ENCODE peak calls at places on chromosomes 16 and 17, in nine cellular contexts. Q is AG04450, N is tibial artery, J is H9, X is HCT116, E is IMR-90, Z is heart right ventricle, Y is stomach, O is cardiac muscle cell. H is an unnamed sample.

GRCh38 chr17:77610980-77611641 is 347.4 kb upstream of the TNRC6C start:
- DNase-seq in Q (no peak), N (no peak), J (no peak), X (no peak), E (no peak), Z (no peak), Y (no peak), O (no peak), H (no peak)

GRCh38 chr17:59811209-59811608 is 81.5 kb downstream of the TUBD1 start:
- DNase-seq in Q (no peak), N (no peak), J (no peak), X (no peak), E (no peak), Z (no peak), Y (no peak), O (no peak), H (no peak)

GRCh38 chr16:83859265-83859664 is 39.6 kb upstream of the MLYCD start:
- DNase-seq in Q (no peak), N (no peak), J (no peak), X (no peak), E (no peak), Z (no peak), Y (no peak), O (no peak), H (no peak)

GRCh38 chr17:80173916-80174315 is 4.1 kb downstream of the CARD14 start:
- DNase-seq in Q (no peak), N (no peak), J (no peak), X (no peak), E (no peak), Z (no peak), Y (no peak), O (no peak), H (no peak)

GRCh38 chr17:47763913-47764582 is 31.0 kb downstream of the TBX21 start:
- DNase-seq in Q (no peak), N (no peak), J (no peak), X (no peak), E (peak), Z (no peak), Y (no peak), O (no peak), H (no peak)

GRCh38 chr17:2442166-2442565 is 41.3 kb upstream of the MNT start:
- DNase-seq in Q (no peak), N (no peak), J (no peak), X (no peak), E (peak), Z (no peak), Y (no peak), O (no peak), H (no peak)

GRCh38 chr16:17369441-17369951 is 101.3 kb downstream of the XYLT1 start:
- DNase-seq in Q (no peak), N (peak), J (no peak), X (no peak), E (no peak), Z (peak), Y (peak), O (peak), H (peak)

GRCh38 chr17:55705847-55706246 is 16.8 kb downstream of the TMEM100 start:
- DNase-seq in Q (no peak), N (no peak), J (no peak), X (no peak), E (no peak), Z (no peak), Y (no peak), O (no peak), H (no peak)

GRCh38 chr16:11672206-11673090 is 4.2 kb downstream of the SNN start:
- DNase-seq in Q (no peak), N (no peak), J (no peak), X (no peak), E (no peak), Z (peak), Y (no peak), O (no peak), H (no peak)

GRCh38 chr17:245020-245419 is 63.6 kb upstream of the DOC2B start:
- DNase-seq in Q (no peak), N (no peak), J (no peak), X (no peak), E (no peak), Z (no peak), Y (no peak), O (no peak), H (no peak)

GRCh38 chr17:144936-145670 is 7.7 kb downstream of the SCGB1C2 start:
- DNase-seq in Q (no peak), N (peak), J (no peak), X (no peak), E (no peak), Z (peak), Y (peak), O (no peak), H (no peak)

GRCh38 chr17:76036497-76037380 is 9.6 kb upstream of the EVPL start:
- DNase-seq in Q (no peak), N (no peak), J (no peak), X (no peak), E (peak), Z (no peak), Y (no peak), O (no peak), H (no peak)

GRCh38 chr16:24189941-24190340 is 66.2 kb upstream of the CACNG3 start:
- DNase-seq in Q (no peak), N (no peak), J (no peak), X (no peak), E (no peak), Z (no peak), Y (no peak), O (no peak), H (no peak)

GRCh38 chr17:59829217-59830006 is 63.3 kb downstream of the TUBD1 start:
- DNase-seq in Q (peak), N (no peak), J (no peak), X (peak), E (peak), Z (peak), Y (no peak), O (peak), H (no peak)

GRCh38 chr16:81431554-81432353 is 12.9 kb upstream of the CMIP start:
- DNase-seq in Q (peak), N (no peak), J (no peak), X (no peak), E (peak), Z (no peak), Y (no peak), O (peak), H (no peak)

GRCh38 chr17:66165537-66166123 is 26.3 kb downstream of the CEP112 start:
- DNase-seq in Q (peak), N (no peak), J (no peak), X (peak), E (peak), Z (no peak), Y (no peak), O (peak), H (no peak)

GRCh38 chr17:47201168-47201567 is 8.0 kb upstream of the MYL4 start:
- DNase-seq in Q (no peak), N (no peak), J (no peak), X (no peak), E (no peak), Z (no peak), Y (no peak), O (no peak), H (no peak)

GRCh38 chr17:48510381-48510760 is 20.4 kb downstream of the HOXB1 start:
- DNase-seq in Q (no peak), N (no peak), J (no peak), X (no peak), E (no peak), Z (no peak), Y (no peak), O (no peak), H (no peak)

GRCh38 chr16:57498031-57498430 is 11.7 kb upstream of the DOK4 start:
- DNase-seq in Q (no peak), N (no peak), J (no peak), X (no peak), E (no peak), Z (no peak), Y (no peak), O (no peak), H (no peak)

GRCh38 chr17:77424585-77425344 is 284.0 kb downstream of the SEC14L1 start:
- DNase-seq in Q (peak), N (peak), J (no peak), X (no peak), E (peak), Z (peak), Y (peak), O (peak), H (no peak)

GRCh38 chr16:24279982-24280381 is 23.8 kb downstream of the CACNG3 start:
- DNase-seq in Q (no peak), N (no peak), J (no peak), X (no peak), E (no peak), Z (no peak), Y (no peak), O (no peak), H (no peak)

GRCh38 chr17:7634384-7634783 is 4.4 kb downstream of the SHBG start:
- DNase-seq in Q (no peak), N (no peak), J (peak), X (no peak), E (peak), Z (peak), Y (no peak), O (peak), H (no peak)

DNA sequence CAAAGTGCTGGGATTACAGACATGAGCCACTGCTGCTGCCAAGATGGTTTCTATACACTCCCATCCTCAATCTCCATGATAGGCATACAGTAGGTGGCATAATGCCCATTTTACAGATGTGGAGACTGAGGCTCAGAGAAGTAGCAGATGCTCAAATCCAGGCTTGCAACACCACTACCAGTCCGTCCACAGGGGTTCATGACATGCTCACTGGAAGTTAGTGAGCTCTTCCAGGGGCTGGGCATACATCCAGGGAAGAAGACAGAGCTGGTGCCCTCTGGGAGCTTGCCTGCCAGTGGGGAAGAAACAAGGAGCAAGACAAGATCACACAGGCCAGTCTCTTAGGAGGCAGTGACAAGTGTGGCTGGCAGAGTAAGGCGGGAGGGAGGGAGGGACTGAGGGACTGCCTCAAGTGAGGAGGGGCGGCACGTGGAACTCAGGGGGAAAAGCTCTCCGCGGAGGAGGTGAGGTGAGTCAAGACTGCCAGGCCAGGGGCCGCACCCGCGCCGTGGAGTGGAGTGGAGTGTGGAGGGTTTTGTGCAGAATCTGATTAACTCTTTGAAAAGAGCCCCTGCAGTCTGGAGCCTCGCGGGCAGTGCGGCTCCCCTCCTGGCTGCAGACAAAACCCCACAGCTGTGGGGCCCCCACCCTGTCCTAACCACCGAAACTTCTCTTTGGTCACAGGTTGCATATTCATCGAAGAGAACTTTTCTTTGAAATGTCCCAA is 27.9 kb downstream of the SREBF1 start:
- DNase-seq in Q (no peak), N (no peak), J (no peak), X (no peak), E (peak), Z (no peak), Y (no peak), O (peak), H (no peak)
- TF ChIP-seq CTCF in Q (no peak), N (no peak), J (no peak), X (no peak), E (no peak), Z (no peak), Y (no peak), O (no peak), H (no peak)

GRCh38 chr17:38427160-38427949 is 909 bp upstream of the ARHGAP23 start:
- DNase-seq in Q (no peak), N (no peak), J (no peak), X (no peak), E (no peak), Z (no peak), Y (no peak), O (no peak), H (no peak)

GRCh38 chr17:38425048-38425447 is 3.2 kb upstream of the ARHGAP23 start:
- DNase-seq in Q (no peak), N (no peak), J (peak), X (no peak), E (no peak), Z (no peak), Y (no peak), O (no peak), H (no peak)

GRCh38 chr17:38428150-38428642 is at the start of gene ARHGAP23:
- DNase-seq in Q (peak), N (peak), J (peak), X (no peak), E (peak), Z (peak), Y (peak), O (peak), H (no peak)

GRCh38 chr17:38425744-38426143 is 2.5 kb upstream of the ARHGAP23 start:
- DNase-seq in Q (no peak), N (no peak), J (peak), X (no peak), E (no peak), Z (peak), Y (no peak), O (peak), H (no peak)

DNA sequence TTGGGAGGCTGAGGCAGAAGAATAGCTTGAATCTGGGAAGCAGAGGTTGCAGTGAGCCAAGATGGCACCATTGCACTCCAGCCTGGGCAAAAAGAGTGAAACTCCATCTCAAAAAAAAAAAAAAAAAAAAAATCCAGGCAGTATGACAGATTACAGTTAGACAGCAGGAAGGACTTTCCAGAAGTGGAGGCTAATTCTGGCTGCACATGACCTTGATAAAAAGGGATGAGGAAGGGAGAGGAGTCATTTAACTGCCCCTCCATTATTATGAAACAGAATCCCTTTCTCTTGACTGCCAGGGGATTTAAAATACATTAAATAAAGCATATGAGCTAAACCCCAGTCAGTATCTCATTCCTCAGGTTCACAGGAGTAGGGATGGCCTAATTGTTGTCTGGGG is 1.8 kb upstream of the ARHGAP23 start:
- DNase-seq in Q (no peak), N (no peak), J (no peak), X (no peak), E (no peak), Z (no peak), Y (no peak), O (no peak), H (no peak)
- H3K27ac ChIP-seq in Q (no peak), N (peak), J (no peak), X (no peak), E (no peak), Z (peak), Y (no peak), O (no peak), H (no peak)

GRCh38 chr17:61397086-61397842 is 2.4 kb upstream of the TBX2 start:
- DNase-seq in Q (no peak), N (peak), J (peak), X (no peak), E (peak), Z (no peak), Y (no peak), O (peak), H (no peak)
- TF ChIP-seq CTCF in Q (peak), N (no peak), J (no peak), X (no peak), E (peak), Z (no peak), Y (no peak), O (peak), H (no peak)

GRCh38 chr16:29673501-29673900 is 5.5 kb upstream of the QPRT start:
- DNase-seq in Q (no peak), N (no peak), J (no peak), X (no peak), E (no peak), Z (no peak), Y (no peak), O (no peak), H (no peak)
- H3K27ac ChIP-seq in Q (no peak), N (no peak), J (no peak), X (no peak), E (no peak), Z (no peak), Y (no peak), O (no peak), H (no peak)

GRCh38 chr17:51709867-51710266 is 448.6 kb downstream of the CA10 start:
- DNase-seq in Q (no peak), N (no peak), J (no peak), X (no peak), E (no peak), Z (no peak), Y (no peak), O (no peak), H (no peak)

GRCh38 chr17:51706098-51706497 is 445.8 kb downstream of the UTP18 start:
- DNase-seq in Q (no peak), N (no peak), J (no peak), X (no peak), E (no peak), Z (no peak), Y (no peak), O (no peak), H (no peak)

GRCh38 chr17:51710289-51710979 is 448.1 kb downstream of the CA10 start:
- DNase-seq in Q (no peak), N (no peak), J (no peak), X (no peak), E (no peak), Z (no peak), Y (no peak), O (no peak), H (no peak)

GRCh38 chr17:51707216-51707615 is 446.9 kb downstream of the UTP18 start:
- DNase-seq in Q (no peak), N (no peak), J (no peak), X (no peak), E (no peak), Z (no peak), Y (no peak), O (no peak), H (no peak)

GRCh38 chr17:51711581-51711980 is 446.9 kb downstream of the CA10 start:
- DNase-seq in Q (no peak), N (no peak), J (peak), X (no peak), E (no peak), Z (no peak), Y (no peak), O (no peak), H (no peak)
- TF ChIP-seq CTCF in Q (no peak), N (no peak), J (peak), X (no peak), E (no peak), Z (no peak), Y (no peak), O (no peak), H (no peak)

DNA sequence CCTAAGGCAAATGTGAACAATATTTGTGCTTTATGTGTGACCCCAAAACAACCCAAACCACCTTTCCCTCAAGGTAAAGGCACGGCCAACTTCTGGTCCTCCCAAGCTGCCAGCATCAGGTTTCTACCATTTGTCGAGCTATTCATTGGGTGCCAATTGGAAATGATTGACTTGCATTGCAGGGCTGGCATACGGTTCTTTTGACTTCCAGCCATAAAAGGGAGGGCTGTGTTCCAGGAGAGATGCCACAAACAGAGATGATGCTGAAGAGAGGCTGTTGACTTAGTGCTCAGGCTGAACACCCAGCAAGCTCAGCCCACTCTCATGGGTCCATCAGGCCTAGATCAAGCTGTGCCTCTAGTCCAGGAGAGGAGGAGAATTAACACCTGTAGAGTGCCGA is 252.4 kb downstream of the GRIN2A start:
- DNase-seq in Q (no peak), N (no peak), J (no peak), X (no peak), E (no peak), Z (no peak), Y (no peak), O (no peak), H (no peak)
- H3K27ac ChIP-seq in Q (no peak), N (no peak), J (no peak), X (no peak), E (no peak), Z (no peak), Y (no peak), O (no peak), H (no peak)

DNA sequence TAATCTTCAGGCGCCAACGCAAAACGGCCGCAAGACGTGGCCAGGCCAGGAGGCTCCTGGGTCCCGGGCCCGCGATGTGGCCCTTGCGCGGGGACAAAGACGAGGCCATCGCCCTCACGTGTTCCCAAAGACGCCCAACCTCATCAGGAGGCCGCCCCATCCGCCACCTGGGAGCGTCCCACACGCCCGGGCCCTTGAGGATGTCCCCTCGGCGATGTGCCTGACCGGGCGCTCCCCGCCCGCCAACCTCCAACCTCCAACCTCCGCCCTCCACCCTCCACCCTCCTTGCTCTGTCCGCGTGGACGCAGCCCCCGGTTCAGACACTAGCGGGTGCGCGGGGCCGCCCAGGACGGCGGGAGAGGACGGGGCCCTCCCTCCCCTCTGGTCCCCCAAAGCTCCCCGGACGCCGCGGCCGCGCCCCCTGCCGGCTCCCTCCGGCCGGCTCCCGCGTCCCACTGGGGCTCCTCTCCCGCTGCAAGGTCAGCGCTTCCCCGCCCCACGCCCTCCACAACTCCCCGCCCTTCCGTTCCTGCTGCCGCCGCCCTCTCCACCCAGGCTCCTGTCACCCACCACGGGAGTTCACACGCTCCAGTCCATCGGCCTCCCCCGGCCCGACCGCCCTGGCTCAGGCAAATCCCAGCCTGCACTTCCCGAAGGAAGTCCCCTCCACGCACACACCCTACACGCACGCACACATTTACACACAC is 250.8 kb upstream of the RPL38 start:
- DNase-seq in Q (no peak), N (no peak), J (peak), X (no peak), E (no peak), Z (peak), Y (peak), O (peak), H (peak)
- TF ChIP-seq CTCF in Q (no peak), N (peak), J (peak), X (no peak), E (no peak), Z (no peak), Y (peak), O (peak), H (peak)

DNA sequence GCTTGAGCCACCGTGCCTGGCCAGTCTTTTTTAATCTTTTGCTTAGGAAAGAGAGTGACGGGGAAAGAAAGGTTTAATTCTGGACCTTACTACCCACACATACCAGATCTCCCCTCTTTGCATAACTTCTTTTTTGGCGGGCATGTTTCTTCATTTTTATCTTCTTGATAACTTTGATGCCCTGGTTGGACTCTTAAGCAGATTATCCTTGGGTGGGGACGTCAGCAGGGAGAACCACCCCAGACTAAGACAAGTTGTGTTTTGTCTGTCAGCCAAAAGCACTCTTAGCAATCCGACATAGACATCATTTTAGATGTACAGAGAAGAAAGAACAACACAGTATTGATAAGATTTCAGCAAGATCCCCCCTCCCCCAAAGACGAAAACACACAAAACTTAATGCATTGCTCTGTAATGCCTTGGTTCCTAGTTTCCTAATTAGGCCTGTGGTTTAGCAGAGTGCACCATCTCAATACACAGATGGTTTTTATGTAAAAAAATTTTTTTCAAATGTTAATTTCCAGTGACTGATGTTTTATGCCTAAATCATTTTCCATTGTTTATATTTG is 99.9 kb downstream of the MSI2 start:
- DNase-seq in Q (no peak), N (no peak), J (no peak), X (no peak), E (no peak), Z (no peak), Y (peak), O (no peak), H (no peak)
- H3K27ac ChIP-seq in Q (no peak), N (no peak), J (no peak), X (no peak), E (no peak), Z (peak), Y (no peak), O (no peak), H (no peak)